ENCODE peak calls at places on chromosomes 6 and 20, in ten cellular contexts. W is ascending aorta, N is neural progenitor cell, E is lower lobe of right lung, J is HCT116, Y is pancreas, I is heart right ventricle, P is heart left ventricle, X is prostate gland, A is IMR-90. R is an unnamed sample. For H3K27me3, the result is how much of the 10 kb centered on the place peaks cover.

GRCh38 chr6:155093430-155093829 is 98.3 kb downstream of the TIAM2 start:
- DNase-seq in A (no peak), N (no peak), E (no peak), Y (no peak), P (no peak), I (no peak), X (no peak), J (no peak), W (no peak), R (no peak)

GRCh38 chr6:63389191-63389844 is 69.5 kb upstream of the LGSN start:
- DNase-seq in N (no peak), A (no peak), W (no peak), J (no peak), Y (no peak), X (no peak), I (no peak), E (no peak), P (no peak), R (no peak)

GRCh38 chr6:129133770-129134192 is 250.8 kb downstream of the LAMA2 start:
- DNase-seq in I (peak), X (no peak), Y (no peak), A (peak), J (no peak), P (no peak), W (no peak), N (no peak), E (no peak), R (no peak)

GRCh38 chr6:134245691-134246090 is 72.2 kb downstream of the SGK1 start:
- DNase-seq in J (no peak), Y (no peak), E (no peak), N (no peak), X (no peak), A (no peak), I (no peak), P (no peak), W (no peak), R (no peak)

GRCh38 chr6:14792118-14792955 is 453.5 kb upstream of the JARID2 start:
- DNase-seq in W (no peak), X (no peak), E (no peak), A (no peak), N (no peak), Y (no peak), P (no peak), I (no peak), J (no peak), R (no peak)

GRCh38 chr6:142732790-142733189 is 212.2 kb downstream of the HIVEP2 start:
- DNase-seq in E (no peak), W (no peak), J (no peak), Y (no peak), P (no peak), I (no peak), A (no peak), N (no peak), X (no peak), R (no peak)

GRCh38 chr6:14533446-14533845 is 415.9 kb downstream of the CD83 start:
- DNase-seq in A (peak), P (no peak), Y (no peak), N (no peak), W (no peak), I (no peak), X (no peak), J (no peak), E (no peak), R (no peak)

GRCh38 chr6:80771941-80772340 is 665.5 kb downstream of the BCKDHB start:
- DNase-seq in I (no peak), W (no peak), X (no peak), Y (no peak), A (peak), E (no peak), P (no peak), J (no peak), N (peak), R (no peak)

GRCh38 chr20:9352740-9353139 is 161.7 kb upstream of the LAMP5 start:
- DNase-seq in E (no peak), P (no peak), I (no peak), A (no peak), J (no peak), W (no peak), N (no peak), X (no peak), Y (no peak), R (no peak)

GRCh38 chr6:126127662-126128061 is 141.3 kb downstream of the TRMT11 start:
- DNase-seq in E (no peak), N (peak), A (no peak), Y (no peak), W (no peak), X (no peak), P (no peak), J (no peak), I (no peak), R (no peak)

GRCh38 chr6:75113446-75113845 is 92.4 kb downstream of the COL12A1 start:
- DNase-seq in A (peak), X (no peak), P (no peak), J (no peak), Y (no peak), I (no peak), N (no peak), E (no peak), W (no peak), R (no peak)

GRCh38 chr6:65170273-65170672 is 536.8 kb downstream of the EYS start:
- DNase-seq in X (no peak), E (no peak), P (no peak), Y (no peak), W (no peak), A (peak), J (no peak), I (no peak), N (no peak), R (no peak)

GRCh38 chr6:98695076-98695816 is 139.1 kb upstream of the POU3F2 start:
- DNase-seq in P (no peak), E (no peak), N (no peak), I (no peak), A (no peak), W (no peak), Y (no peak), J (no peak), X (no peak), R (no peak)

GRCh38 chr6:15786846-15787245 is 124.0 kb upstream of the DTNBP1 start:
- DNase-seq in X (no peak), I (no peak), Y (no peak), J (no peak), A (no peak), E (no peak), N (no peak), P (no peak), W (no peak), R (no peak)

GRCh38 chr6:167799033-167799933 is 27.4 kb upstream of the AFDN start:
- DNase-seq in E (no peak), A (no peak), X (no peak), Y (no peak), P (no peak), I (no peak), N (no peak), J (no peak), W (no peak), R (no peak)

GRCh38 chr20:47198254-47198671 is 158.2 kb downstream of the ZMYND8 start:
- DNase-seq in P (no peak), A (peak), X (no peak), N (no peak), E (no peak), I (no peak), W (no peak), Y (no peak), J (no peak), R (no peak)

GRCh38 chr20:14673164-14673563 is 335.8 kb upstream of the FLRT3 start:
- DNase-seq in J (no peak), A (no peak), P (no peak), Y (no peak), I (no peak), N (no peak), W (no peak), X (no peak), E (no peak), R (no peak)

GRCh38 chr20:62448038-62448437 is 20.7 kb upstream of the RBBP8NL start:
- DNase-seq in W (no peak), J (no peak), Y (no peak), P (no peak), E (no peak), N (no peak), X (no peak), I (no peak), A (no peak), R (no peak)

GRCh38 chr6:27312146-27312949 is at the start of gene POM121L2:
- DNase-seq in X (peak), J (no peak), A (peak), Y (peak), P (peak), W (no peak), E (peak), N (peak), I (no peak), R (peak)

GRCh38 chr6:157461000-157461915 is 80.3 kb downstream of the ZDHHC14 start:
- DNase-seq in J (no peak), A (peak), P (no peak), W (no peak), I (no peak), E (no peak), N (peak), X (no peak), Y (no peak), R (peak)

GRCh38 chr6:142210606-142211005 is 63.5 kb downstream of the VTA1 start:
- DNase-seq in N (no peak), A (peak), X (no peak), P (no peak), Y (no peak), W (no peak), E (no peak), J (no peak), I (no peak), R (no peak)

GRCh38 chr6:33690766-33691165 is 20.7 kb downstream of the UQCC2 start:
- DNase-seq in J (no peak), I (no peak), X (no peak), N (no peak), Y (peak), E (no peak), A (no peak), W (no peak), P (no peak), R (no peak)

GRCh38 chr6:167827588-167828324 is 1.0 kb downstream of the AFDN start:
- DNase-seq in N (peak), A (peak), E (peak), X (peak), W (no peak), I (peak), J (no peak), P (peak), Y (peak), R (peak)

GRCh38 chr6:12112540-12113189 is 100.6 kb downstream of the HIVEP1 start:
- DNase-seq in P (peak), W (no peak), E (no peak), N (no peak), Y (no peak), J (no peak), X (no peak), A (no peak), I (no peak), R (peak)

GRCh38 chr20:38920851-38921250 is 5.4 kb upstream of the FAM83D start:
- DNase-seq in X (no peak), A (no peak), Y (no peak), E (no peak), I (no peak), J (no peak), N (no peak), W (no peak), P (no peak), R (no peak)

GRCh38 chr6:39909701-39910100 is 24.6 kb downstream of the MOCS1 start:
- DNase-seq in W (no peak), E (no peak), Y (no peak), A (no peak), N (no peak), I (no peak), P (no peak), X (no peak), J (no peak), R (no peak)

GRCh38 chr20:44773070-44773829 is 27.6 kb downstream of the KCNK15 start:
- DNase-seq in I (no peak), X (no peak), J (no peak), A (no peak), W (no peak), E (no peak), N (no peak), P (no peak), Y (no peak), R (no peak)

GRCh38 chr6:110756817-110757216 is 58.5 kb downstream of the CDK19 start:
- DNase-seq in A (no peak), I (no peak), N (peak), E (no peak), Y (no peak), J (no peak), X (no peak), P (no peak), W (no peak), R (no peak)

GRCh38 chr6:3414704-3415453 is 42.0 kb downstream of the SLC22A23 start:
- DNase-seq in I (no peak), Y (no peak), X (no peak), P (no peak), A (peak), W (no peak), E (peak), J (no peak), N (no peak), R (peak)

GRCh38 chr6:10180138-10181074 is 234.5 kb downstream of the TFAP2A start:
- DNase-seq in Y (no peak), E (no peak), N (no peak), I (no peak), A (no peak), W (no peak), P (no peak), X (peak), J (no peak), R (no peak)

GRCh38 chr6:54617730-54618129 is 228.8 kb upstream of the FAM83B start:
- DNase-seq in N (no peak), Y (no peak), P (no peak), W (no peak), A (peak), J (no peak), I (no peak), E (no peak), X (no peak), R (no peak)

GRCh38 chr6:82078286-82078908 is 169.1 kb downstream of the IBTK start:
- DNase-seq in X (no peak), N (no peak), A (no peak), E (no peak), I (no peak), J (no peak), Y (no peak), P (no peak), W (no peak), R (no peak)

GRCh38 chr6:134938896-134939295 is 11.0 kb downstream of the ALDH8A1 start:
- DNase-seq in X (no peak), W (no peak), E (no peak), A (peak), N (no peak), J (no peak), Y (no peak), I (no peak), P (no peak), R (no peak)

GRCh38 chr20:63639093-63639860 is 12.4 kb upstream of the GMEB2 start:
- DNase-seq in X (no peak), P (peak), A (no peak), Y (no peak), N (no peak), E (peak), I (peak), J (no peak), W (no peak), R (no peak)

GRCh38 chr6:27161946-27162603 is 85.4 kb upstream of the PRSS16 start:
- DNase-seq in P (no peak), E (no peak), X (no peak), J (peak), Y (no peak), A (peak), W (no peak), N (peak), I (no peak), R (no peak)

GRCh38 chr6:16901777-16902176 is 140.5 kb upstream of the ATXN1 start:
- DNase-seq in E (peak), Y (peak), X (peak), I (peak), P (peak), N (no peak), W (peak), A (peak), J (no peak), R (no peak)

GRCh38 chr6:3825331-3825831 is 23.8 kb upstream of the FAM50B start:
- DNase-seq in N (peak), Y (no peak), J (no peak), P (peak), E (peak), A (peak), W (no peak), X (peak), I (peak), R (no peak)

GRCh38 chr6:55772730-55773129 is 102.7 kb downstream of the BMP5 start:
- DNase-seq in N (no peak), Y (no peak), E (no peak), X (no peak), W (no peak), A (no peak), I (no peak), J (no peak), P (no peak), R (no peak)

GRCh38 chr6:106363401-106364138 is 3.1 kb downstream of the CRYBG1 start:
- DNase-seq in I (no peak), J (no peak), A (no peak), N (no peak), Y (no peak), W (no peak), E (no peak), X (no peak), P (no peak), R (no peak)

GRCh38 chr6:30682181-30683117 is 4.0 kb downstream of the PPP1R18 start:
- DNase-seq in A (peak), I (peak), P (peak), Y (peak), N (peak), W (peak), X (no peak), E (peak), J (no peak), R (peak)
- TF ChIP-seq CTCF in A (no peak), I (no peak), P (no peak), Y (no peak), N (no peak), W (no peak), X (no peak), E (no peak), J (no peak), R (no peak)

DNA sequence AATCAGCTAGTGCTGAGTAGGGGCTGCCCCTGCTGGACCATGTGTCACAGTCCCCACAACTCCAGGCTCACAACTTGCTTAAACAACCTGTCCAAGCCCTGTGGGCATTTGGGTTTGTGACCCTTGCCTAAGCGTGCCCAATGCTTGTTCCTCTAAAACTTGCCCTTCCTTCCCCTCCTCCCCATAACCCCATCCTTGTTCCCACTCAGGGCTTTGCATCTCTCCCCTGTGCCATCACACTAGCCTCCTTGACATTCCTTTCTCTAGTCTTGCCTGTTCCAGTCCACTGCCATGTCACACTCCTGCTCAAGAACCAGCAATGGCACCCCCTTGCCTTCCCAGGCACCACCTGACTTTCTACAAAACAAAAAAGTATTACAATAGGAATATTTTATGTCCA is 2.3 kb upstream of the DLGAP4 start:
- DNase-seq in A (no peak), W (no peak), N (no peak), I (no peak), P (no peak), J (no peak), X (no peak), E (no peak), Y (no peak), R (no peak)
- H3K27me3 ChIP-seq in A (half or more), W (under half), N (half or more), I (half or more), P (under half), J (under half), X (under half), E (half or more), Y (under half), R (under half)

GRCh38 chr6:169453221-169453620 is 199.6 kb upstream of the THBS2 start:
- DNase-seq in A (no peak), Y (no peak), N (no peak), E (no peak), J (no peak), W (no peak), I (no peak), P (no peak), X (no peak), R (no peak)

GRCh38 chr6:169454872-169455204 is 201.2 kb upstream of the THBS2 start:
- DNase-seq in J (no peak), E (no peak), N (no peak), W (no peak), X (no peak), I (no peak), Y (no peak), A (no peak), P (no peak), R (no peak)

GRCh38 chr6:169456840-169457239 is 203.2 kb upstream of the THBS2 start:
- DNase-seq in A (no peak), W (no peak), I (no peak), P (no peak), Y (no peak), J (no peak), N (no peak), X (no peak), E (no peak), R (no peak)

GRCh38 chr6:169454204-169454871 is 200.7 kb upstream of the THBS2 start:
- DNase-seq in Y (no peak), N (no peak), J (no peak), W (no peak), E (no peak), P (no peak), A (peak), I (no peak), X (no peak), R (no peak)

GRCh38 chr6:169455470-169455869 is 201.8 kb upstream of the THBS2 start:
- DNase-seq in N (no peak), J (no peak), A (no peak), I (no peak), P (no peak), X (no peak), E (no peak), W (no peak), Y (no peak), R (no peak)
- H3K4me3 ChIP-seq in N (no peak), J (no peak), A (no peak), I (no peak), P (no peak), X (no peak), E (no peak), W (no peak), Y (no peak), R (no peak)

GRCh38 chr6:13357551-13358075 is 29.3 kb upstream of the TBC1D7 start:
- DNase-seq in X (no peak), J (no peak), W (no peak), P (peak), I (no peak), N (peak), E (no peak), A (peak), Y (no peak), R (no peak)
- TF ChIP-seq CTCF in X (no peak), J (no peak), W (no peak), P (no peak), I (no peak), N (peak), E (no peak), A (peak), Y (no peak), R (no peak)

GRCh38 chr20:58839991-58840747 is 10.5 kb downstream of the GNAS-AS1 start:
- DNase-seq in P (no peak), W (no peak), J (no peak), N (peak), A (no peak), Y (peak), X (no peak), I (no peak), E (no peak), R (no peak)

GRCh38 chr20:58843128-58843556 is 7.6 kb downstream of the GNAS-AS1 start:
- DNase-seq in X (no peak), A (no peak), J (no peak), E (no peak), W (no peak), Y (no peak), I (no peak), N (no peak), P (no peak), R (no peak)

GRCh38 chr20:58842276-58842675 is 8.4 kb downstream of the GNAS-AS1 start:
- DNase-seq in W (no peak), A (no peak), X (no peak), P (no peak), E (no peak), J (no peak), N (no peak), I (no peak), Y (no peak), R (no peak)

GRCh38 chr20:58840816-58841538 is 9.7 kb downstream of the GNAS-AS1 start:
- DNase-seq in J (no peak), P (no peak), X (no peak), I (no peak), E (no peak), A (no peak), Y (no peak), W (no peak), N (peak), R (peak)

DNA sequence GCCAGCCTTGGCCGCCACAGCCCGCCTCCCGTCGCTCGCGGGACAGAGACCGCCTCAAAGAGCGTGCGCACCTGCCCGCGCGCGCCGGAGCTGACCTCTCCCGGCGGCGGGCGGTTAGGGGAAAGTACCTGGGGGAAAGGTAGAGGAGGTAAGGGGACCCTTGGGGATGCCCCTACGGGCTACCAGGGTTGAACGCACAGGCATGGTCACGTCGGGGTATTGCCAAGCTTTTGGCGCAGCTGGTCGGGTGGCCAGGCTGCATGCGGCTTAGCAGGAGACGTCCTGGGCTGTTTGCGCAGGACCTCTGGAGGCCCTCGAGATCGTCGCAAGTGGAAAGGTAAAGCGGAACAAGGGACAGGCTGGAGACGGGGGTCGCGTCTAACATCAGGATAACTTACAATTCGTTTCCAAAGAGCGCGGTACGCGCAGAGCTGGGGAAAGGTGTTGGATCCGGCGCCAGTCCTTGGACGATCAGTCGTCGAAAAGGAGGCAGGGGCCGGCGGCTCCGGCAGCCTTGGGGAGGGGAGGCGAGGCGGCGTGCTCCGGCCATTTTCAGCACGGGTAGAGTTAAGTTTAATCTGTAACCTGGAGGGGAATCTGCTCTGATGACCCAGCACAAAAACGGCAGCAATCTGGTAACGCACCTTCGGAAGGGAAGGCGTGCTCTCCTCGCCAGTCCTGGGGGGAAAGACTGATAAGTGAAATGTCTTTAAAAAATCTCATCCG is 9.0 kb downstream of the GNAS-AS1 start:
- DNase-seq in X (no peak), A (no peak), Y (no peak), J (no peak), I (no peak), P (no peak), E (no peak), W (no peak), N (peak), R (no peak)
- H3K27me3 ChIP-seq in X (under half), A (half or more), Y (under half), J (under half), I (half or more), P (under half), E (under half), W (under half), N (half or more), R (under half)